ENCODE peak calls at places on chromosome 2, in five cellular contexts. Y, A, V, H and F are unnamed samples.

GRCh38 chr2:59296279-59296678 is 1055.2 kb upstream of the FANCL start:
- DNase-seq in V (no peak), A (no peak), Y (no peak), H (no peak), F (no peak)

GRCh38 chr2:145961846-145962245 is 1441.9 kb upstream of the ZEB2 start:
- DNase-seq in Y (no peak), V (peak; percentile 34), H (peak; percentile 41), A (no peak), F (no peak)

GRCh38 chr2:5758346-5758745 is 66.2 kb downstream of the SOX11 start:
- DNase-seq in Y (no peak), A (no peak), H (no peak), V (no peak), F (no peak)

GRCh38 chr2:70078384-70078783 is 8.9 kb upstream of the PCBP1 start:
- DNase-seq in H (no peak), A (no peak), V (no peak), Y (no peak), F (no peak)

GRCh38 chr2:166074011-166074410 is 53.8 kb downstream of the SCN1A start:
- DNase-seq in A (no peak), Y (no peak), H (no peak), V (no peak), F (no peak)

GRCh38 chr2:60992985-60993392 is 24.5 kb upstream of the PEX13 start:
- DNase-seq in V (no peak), Y (peak; percentile 83), A (no peak), H (no peak), F (no peak)

GRCh38 chr2:3867451-3867850 is 164.1 kb downstream of the DCDC2C start:
- DNase-seq in A (no peak), Y (no peak), H (no peak), V (no peak), F (no peak)

GRCh38 chr2:219386532-219387280 is 1.0 kb downstream of the DNPEP start:
- DNase-seq in A (no peak), V (no peak), Y (no peak), H (no peak), F (no peak)

GRCh38 chr2:201244829-201245228 is 15.5 kb upstream of the CASP8 start:
- DNase-seq in H (no peak), Y (no peak), A (no peak), V (no peak), F (peak; percentile 15)

GRCh38 chr2:75173746-75174145 is 25.6 kb downstream of the TACR1 start:
- DNase-seq in H (no peak), A (no peak), Y (no peak), V (no peak), F (no peak)

GRCh38 chr2:74532222-74532621 is 2.5 kb downstream of the HTRA2 start:
- DNase-seq in H (peak; percentile 66), Y (no peak), A (no peak), V (peak; percentile 72), F (no peak)

GRCh38 chr2:17188726-17189125 is 329.5 kb downstream of the RAD51AP2 start:
- DNase-seq in A (no peak), H (no peak), V (no peak), Y (no peak), F (no peak)

GRCh38 chr2:46814160-46814559 is 101.4 kb downstream of the MCFD2 start:
- DNase-seq in H (peak; percentile 84), A (no peak), Y (no peak), V (peak; percentile 99), F (peak; percentile 54)

GRCh38 chr2:179571721-179572120 is 289.7 kb downstream of the ZNF385B start:
- DNase-seq in V (no peak), H (no peak), A (no peak), Y (no peak), F (no peak)

GRCh38 chr2:232887171-232887850 is 17.2 kb downstream of the SNORC start:
- DNase-seq in Y (no peak), A (no peak), H (no peak), V (no peak), F (peak; percentile 65)

GRCh38 chr2:206556357-206556949 is 85.8 kb upstream of the FAM237A start:
- DNase-seq in V (peak; percentile 69), A (no peak), Y (no peak), H (peak; percentile 66), F (no peak)

GRCh38 chr2:78465707-78466106 is 559.8 kb upstream of the REG3G start:
- DNase-seq in A (no peak), H (no peak), Y (no peak), V (no peak), F (no peak)

GRCh38 chr2:65299246-65299645 is 71.6 kb downstream of the ACTR2 start:
- DNase-seq in H (peak; percentile 84), A (no peak), V (peak; percentile 27), Y (peak; percentile 26), F (no peak)

GRCh38 chr2:144452169-144453038 is 67.5 kb downstream of the ZEB2 start:
- DNase-seq in A (no peak), Y (no peak), V (peak; percentile 65), H (peak; percentile 69), F (no peak)

GRCh38 chr2:181678744-181679543 is 1.4 kb downstream of the NEUROD1 start:
- DNase-seq in Y (no peak), V (no peak), A (no peak), H (no peak), F (no peak)

GRCh38 chr2:129929321-129930290 is 49.9 kb upstream of the RAB6C start:
- DNase-seq in Y (no peak), A (peak; percentile 78), H (peak; percentile 14), V (peak; percentile 64), F (peak; percentile 57)

GRCh38 chr2:240818293-240818542 is 1.8 kb downstream of the KIF1A start:
- DNase-seq in V (no peak), A (no peak), Y (no peak), H (no peak), F (peak; percentile 68)

GRCh38 chr2:8296340-8296739 is 385.5 kb upstream of the ID2 start:
- DNase-seq in A (no peak), V (no peak), Y (no peak), H (no peak), F (no peak)

GRCh38 chr2:222290691-222291484 is 7.9 kb downstream of the PAX3 start:
- DNase-seq in Y (no peak), A (no peak), H (no peak), V (no peak), F (no peak)

GRCh38 chr2:113940891-113941290 is 51.0 kb downstream of the ACTR3 start:
- DNase-seq in V (no peak), A (no peak), H (peak; percentile 35), Y (no peak), F (no peak)

DNA sequence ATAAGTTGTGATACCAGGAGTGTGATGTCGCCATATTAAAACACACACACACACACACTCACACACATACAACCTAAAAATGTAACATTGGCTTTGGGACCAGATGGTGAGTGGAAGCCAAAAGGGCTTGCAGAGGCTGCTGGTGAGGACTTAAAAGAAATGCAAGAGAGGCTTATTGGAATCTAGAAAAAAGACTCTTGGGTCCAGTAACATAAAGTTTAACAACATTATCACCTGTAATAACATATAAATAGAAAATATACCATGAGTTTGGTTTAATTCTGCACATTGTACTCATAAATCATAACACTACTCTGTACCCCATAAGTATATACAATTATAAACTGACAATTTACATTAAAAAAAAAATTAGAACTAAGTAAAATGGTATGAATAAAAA is 74.4 kb upstream of the MYCN start:
- DNase-seq in V (no peak), H (no peak), Y (no peak), A (no peak), F (no peak)
- TF ChIP-seq CTCF in V (no peak), H (no peak), Y (no peak), A (no peak), F (no peak)

DNA sequence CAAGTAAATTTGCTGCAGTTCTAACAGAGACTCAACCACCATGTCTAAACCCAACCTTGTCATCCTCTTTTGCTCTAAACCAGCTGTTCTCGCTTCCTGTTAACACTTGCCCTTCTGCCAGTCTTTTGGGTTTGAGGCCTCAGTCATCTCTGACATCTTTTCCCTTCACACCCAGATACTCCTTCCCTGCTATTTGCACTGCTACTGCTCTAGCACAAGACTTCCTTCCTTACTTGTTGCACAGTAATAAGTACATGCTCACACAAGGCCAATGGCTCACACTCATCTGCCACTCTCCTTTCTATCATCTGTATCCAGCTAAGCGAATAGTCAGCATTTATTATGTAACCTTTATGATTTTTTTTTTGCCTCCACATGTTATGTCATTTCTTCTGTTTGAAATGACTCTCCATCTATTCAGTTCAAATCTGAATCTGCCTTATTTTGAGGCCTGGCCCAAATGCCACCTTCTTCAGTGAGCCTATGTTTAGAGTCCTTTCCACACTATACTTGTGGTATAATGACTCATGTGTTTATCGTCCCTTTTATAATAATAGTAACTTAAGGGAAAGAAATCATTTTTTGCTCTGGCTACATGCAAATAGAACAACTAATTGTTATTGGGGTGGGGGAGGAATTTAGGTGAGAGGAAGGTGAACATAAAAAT is 22.5 kb upstream of the CDKL4 start:
- DNase-seq in H (peak; percentile 24), V (no peak), Y (peak; percentile 48), A (no peak), F (no peak)
- TF ChIP-seq CTCF in H (no peak), V (no peak), Y (no peak), A (no peak), F (no peak)

GRCh38 chr2:68905116-68905515 is 33.9 kb upstream of the BMP10 start:
- DNase-seq in A (no peak), V (no peak), H (no peak), Y (no peak), F (no peak)

GRCh38 chr2:68901561-68901960 is 30.4 kb upstream of the BMP10 start:
- DNase-seq in Y (no peak), A (no peak), H (no peak), V (no peak), F (no peak)

GRCh38 chr2:68901199-68901515 is 30.0 kb upstream of the BMP10 start:
- DNase-seq in H (peak; percentile 49), A (no peak), V (peak; percentile 46), Y (no peak), F (no peak)

DNA sequence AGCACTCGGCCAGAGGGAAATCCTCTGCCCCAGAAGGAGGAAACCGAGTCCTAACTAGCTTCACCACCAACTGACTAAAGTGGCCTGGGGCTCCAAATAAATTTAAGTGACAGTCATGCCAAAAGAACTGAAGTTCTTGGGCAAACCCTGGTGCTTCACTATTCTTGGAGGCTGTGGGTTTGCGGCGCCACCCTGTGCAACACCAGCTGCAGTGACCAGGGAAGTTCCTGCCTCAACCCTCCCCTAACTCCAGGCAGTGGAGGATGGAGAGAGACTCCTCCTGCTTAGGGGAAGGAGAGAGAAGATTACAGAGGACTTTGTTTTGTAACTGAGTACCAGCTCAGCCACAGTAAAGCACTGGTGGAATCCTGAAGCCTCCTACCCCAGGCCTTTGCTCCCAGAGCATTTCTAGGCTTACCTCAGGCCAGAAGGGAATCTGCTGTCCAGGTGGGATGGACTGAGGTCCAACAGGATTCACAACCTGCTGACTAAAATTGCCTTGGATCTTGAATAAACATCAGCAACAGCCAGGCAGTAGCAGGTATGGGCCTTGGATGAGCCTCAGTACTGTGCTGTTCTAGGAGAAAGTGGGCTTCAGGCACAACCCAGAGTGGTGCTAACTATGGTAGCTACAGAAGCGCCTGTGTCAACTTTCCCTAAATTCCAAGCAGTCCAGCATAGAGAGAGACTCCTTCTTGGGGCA is 29.4 kb upstream of the BMP10 start:
- DNase-seq in A (no peak), V (no peak), Y (no peak), H (no peak), F (no peak)
- TF ChIP-seq CTCF in A (no peak), V (peak; percentile 10), Y (no peak), H (no peak), F (no peak)

DNA sequence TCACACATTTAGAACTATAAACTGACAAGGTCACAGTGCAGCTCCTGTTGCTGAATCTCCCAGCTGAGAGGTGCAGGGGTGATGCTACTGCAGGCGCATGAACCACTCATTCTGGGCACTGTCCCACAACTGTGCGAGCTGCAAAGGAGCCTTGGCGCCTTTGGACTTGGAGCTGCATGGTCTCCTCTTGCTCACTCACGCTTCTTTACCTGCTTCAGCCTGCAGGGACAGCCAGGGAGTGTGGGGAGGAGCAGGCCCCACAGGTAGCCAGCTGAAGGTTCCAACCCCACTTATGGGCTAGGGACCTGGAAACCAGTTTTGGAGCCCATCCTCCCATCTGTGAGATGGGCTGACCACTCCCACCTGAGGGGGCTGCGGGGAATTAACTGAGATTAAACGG is 75.0 kb downstream of the UXS1 start:
- DNase-seq in A (no peak), V (no peak), H (no peak), Y (no peak), F (no peak)
- TF ChIP-seq CTCF in A (no peak), V (no peak), H (no peak), Y (no peak), F (no peak)